ENCODE peak calls at places on chromosomes 3 and 15, in nine cellular contexts. T is astrocyte, Q is bronchial epithelial cell, K is HCT116, N is stomach, G is GM12864, O is A549, S is AG09309, B is HL-60. I is an unnamed sample.

GRCh38 chr15:33720952-33721351 is 247.3 kb upstream of the CHRM5 start:
- DNase-seq in T (peak; percentile 79), Q (peak; percentile 88), K (no peak), N (no peak), G (no peak), O (peak; percentile 18), S (peak; percentile 33), B (no peak), I (no peak)

GRCh38 chr3:174536319-174536718 is 322.8 kb upstream of the NAALADL2 start:
- DNase-seq in T (no peak), Q (no peak), K (no peak), N (no peak), G (no peak), O (no peak), S (no peak), B (no peak), I (no peak)

GRCh38 chr3:29805757-29806156 is 524.9 kb downstream of the RBMS3 start:
- DNase-seq in T (peak; percentile 8), Q (no peak), K (no peak), N (no peak), G (no peak), O (no peak), S (no peak), B (no peak), I (no peak)

GRCh38 chr15:98648654-98649537 is 557 bp downstream of the IGF1R start:
- DNase-seq in T (peak; percentile 26), Q (no peak), K (no peak), N (peak; percentile 53), G (no peak), O (peak; percentile 71), S (no peak), B (peak; percentile 29), I (peak; percentile 85)

GRCh38 chr3:149273096-149273751 is 51.6 kb upstream of the CP start:
- DNase-seq in T (peak; percentile 70), Q (peak; percentile 73), K (peak; percentile 86), N (peak; percentile 40), G (peak; percentile 54), O (peak; percentile 92), S (peak; percentile 76), B (peak; percentile 57), I (no peak)

GRCh38 chr3:161291191-161291901 is 70.2 kb downstream of the NMD3 start:
- DNase-seq in T (no peak), Q (peak; percentile 80), K (no peak), N (peak; percentile 54), G (no peak), O (no peak), S (no peak), B (no peak), I (peak; percentile 58)

GRCh38 chr3:57982561-57983243 is 25.5 kb upstream of the FLNB start:
- DNase-seq in T (no peak), Q (no peak), K (no peak), N (no peak), G (no peak), O (no peak), S (no peak), B (no peak), I (no peak)

GRCh38 chr15:82535566-82536408 is 4.5 kb downstream of the RPS17 start:
- DNase-seq in T (no peak), Q (no peak), K (no peak), N (no peak), G (no peak), O (no peak), S (no peak), B (no peak), I (peak; percentile 13)

GRCh38 chr15:40443846-40444245 is 3.1 kb downstream of the BAHD1 start:
- DNase-seq in T (peak; percentile 82), Q (no peak), K (no peak), N (no peak), G (no peak), O (no peak), S (no peak), B (no peak), I (no peak)
- H3K4me3 ChIP-seq in T (no peak overlapping the region), Q (no peak overlapping the region), K (no peak overlapping the region), N (no peak overlapping the region), G (no peak overlapping the region), O (no peak overlapping the region), S (no peak overlapping the region), B (no peak overlapping the region), I (no peak overlapping the region)

GRCh38 chr3:196524527-196524926 is 9.4 kb upstream of the SMCO1 start:
- DNase-seq in T (no peak), Q (peak; percentile 17), K (no peak), N (no peak), G (no peak), O (no peak), S (no peak), B (peak; percentile 17), I (no peak)
- TF ChIP-seq CTCF in T (no peak), Q (peak; percentile 17), K (peak; percentile 56), N (no peak), G (peak; percentile 16), O (no peak), S (peak; percentile 28), B (no peak), I (no peak)

GRCh38 chr3:108091498-108092259 is 848 bp upstream of the CD47 start:
- DNase-seq in T (peak; percentile 16), Q (no peak), K (no peak), N (peak; percentile 43), G (no peak), O (no peak), S (no peak), B (no peak), I (peak; percentile 37)

GRCh38 chr3:108093616-108094015 is 2.8 kb upstream of the CD47 start:
- DNase-seq in T (no peak), Q (no peak), K (no peak), N (no peak), G (no peak), O (no peak), S (no peak), B (no peak), I (no peak)

GRCh38 chr3:108090701-108091497 is at the start of gene CD47:
- DNase-seq in T (peak; percentile 77), Q (peak; percentile 73), K (peak; percentile 48), N (peak; percentile 97), G (peak; percentile 71), O (peak; percentile 86), S (peak; percentile 41), B (peak; percentile 93), I (peak; percentile 94)

GRCh38 chr3:108093021-108093420 is 2.2 kb upstream of the CD47 start:
- DNase-seq in T (no peak), Q (no peak), K (no peak), N (no peak), G (no peak), O (no peak), S (no peak), B (no peak), I (no peak)

DNA sequence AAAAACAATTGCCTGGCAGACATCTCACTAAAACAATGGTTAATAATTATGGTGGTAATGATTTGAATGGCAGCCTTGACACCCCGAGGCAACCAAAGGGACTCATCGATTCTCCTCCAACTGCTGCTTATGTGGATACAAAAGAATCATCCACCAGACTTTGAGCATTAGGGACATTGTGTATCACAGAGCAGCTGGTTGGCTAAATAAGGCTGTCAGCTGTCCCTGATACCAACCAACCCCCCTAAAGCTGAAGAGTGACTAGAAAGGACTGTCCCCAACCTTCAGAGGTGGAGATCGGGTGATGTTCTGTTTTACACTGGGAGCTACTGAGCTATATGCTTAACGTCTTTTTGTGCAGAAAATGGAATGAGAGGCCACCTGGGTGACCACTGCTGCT is 1.7 kb upstream of the CD47 start:
- DNase-seq in T (no peak), Q (no peak), K (no peak), N (no peak), G (no peak), O (no peak), S (no peak), B (no peak), I (no peak)
- H3K4me3 ChIP-seq in T (no peak overlapping the region), Q (no peak overlapping the region), K (no peak overlapping the region), N (no peak overlapping the region), G (no peak overlapping the region), O (no peak overlapping the region), S (no peak overlapping the region), B (no peak overlapping the region), I (no peak overlapping the region)

GRCh38 chr3:60948488-60948887 is 302.8 kb downstream of the FHIT start:
- DNase-seq in T (no peak), Q (peak; percentile 22), K (no peak), N (no peak), G (no peak), O (no peak), S (no peak), B (no peak), I (no peak)
- TF ChIP-seq CTCF in T (peak; percentile 38), Q (peak; percentile 14), K (peak; percentile 18), N (no peak), G (no peak), O (no peak), S (peak; percentile 43), B (no peak), I (no peak)

GRCh38 chr3:172364374-172365027 is 83.8 kb downstream of the GHSR start:
- DNase-seq in T (no peak), Q (no peak), K (no peak), N (no peak), G (no peak), O (no peak), S (no peak), B (no peak), I (no peak)
- H3K4me3 ChIP-seq in T (no peak overlapping the region), Q (no peak overlapping the region), K (no peak overlapping the region), N (no peak overlapping the region), G (no peak overlapping the region), O (no peak overlapping the region), S (no peak overlapping the region), B (no peak overlapping the region), I (no peak overlapping the region)

I was measured in pancreas.